ENCODE peak calls at places on chromosomes 13 and 19, in five cellular contexts. One of them, this sample, is unnamed.

GRCh38 chr19:8811315-8812172 is 20.6 kb downstream of the ZNF558 start:
- DNase-seq in IMR-90: peak
- DNase-seq in CD8-positive, alpha-beta memory T cell: no peak
- DNase-seq in cardiac fibroblast: peak
- DNase-seq in AG04450: no peak
- DNase-seq in this sample: no peak

GRCh38 chr19:29519146-29519545 is 6.6 kb upstream of the VSTM2B start:
- DNase-seq in cardiac fibroblast: no peak
- DNase-seq in AG04450: no peak
- DNase-seq in IMR-90: no peak
- DNase-seq in CD8-positive, alpha-beta memory T cell: peak
- DNase-seq in this sample: no peak

GRCh38 chr19:40962460-40962961 is 28.6 kb upstream of the CYP2B6 start:
- DNase-seq in CD8-positive, alpha-beta memory T cell: no peak
- DNase-seq in cardiac fibroblast: peak
- DNase-seq in IMR-90: no peak
- DNase-seq in AG04450: no peak
- DNase-seq in this sample: no peak

GRCh38 chr13:113374511-113375175 is 10.7 kb upstream of the GRTP1 start:
- DNase-seq in CD8-positive, alpha-beta memory T cell: no peak
- DNase-seq in IMR-90: no peak
- DNase-seq in cardiac fibroblast: no peak
- DNase-seq in AG04450: no peak
- DNase-seq in this sample: no peak

GRCh38 chr19:18932216-18932841 is 8.7 kb downstream of the HOMER3 start:
- DNase-seq in CD8-positive, alpha-beta memory T cell: peak
- DNase-seq in cardiac fibroblast: peak
- DNase-seq in AG04450: no peak
- DNase-seq in IMR-90: no peak
- DNase-seq in this sample: peak

GRCh38 chr19:48102870-48103751 is 7.5 kb downstream of the PLA2G4C start:
- DNase-seq in AG04450: no peak
- DNase-seq in cardiac fibroblast: peak
- DNase-seq in CD8-positive, alpha-beta memory T cell: no peak
- DNase-seq in IMR-90: peak
- DNase-seq in this sample: no peak

GRCh38 chr19:45445139-45445538 is 21.4 kb upstream of the ERCC1 start:
- DNase-seq in cardiac fibroblast: no peak
- DNase-seq in IMR-90: no peak
- DNase-seq in AG04450: no peak
- DNase-seq in CD8-positive, alpha-beta memory T cell: no peak
- DNase-seq in this sample: no peak

GRCh38 chr19:33796164-33797100 is at the start of gene KCTD15:
- DNase-seq in CD8-positive, alpha-beta memory T cell: no peak
- DNase-seq in cardiac fibroblast: peak
- DNase-seq in IMR-90: peak
- DNase-seq in AG04450: no peak
- DNase-seq in this sample: no peak

GRCh38 chr19:47445937-47446402 is 25.7 kb downstream of the SLC8A2 start:
- DNase-seq in AG04450: no peak
- DNase-seq in cardiac fibroblast: no peak
- DNase-seq in IMR-90: no peak
- DNase-seq in CD8-positive, alpha-beta memory T cell: peak
- DNase-seq in this sample: peak

GRCh38 chr19:55777528-55777927 is 8.6 kb downstream of the RFPL4AL1 start:
- DNase-seq in IMR-90: no peak
- DNase-seq in CD8-positive, alpha-beta memory T cell: no peak
- DNase-seq in AG04450: no peak
- DNase-seq in cardiac fibroblast: no peak
- DNase-seq in this sample: no peak

GRCh38 chr13:39603424-39603947 is 493 bp upstream of the LHFPL6 start:
- DNase-seq in cardiac fibroblast: peak
- DNase-seq in IMR-90: peak
- DNase-seq in CD8-positive, alpha-beta memory T cell: no peak
- DNase-seq in AG04450: no peak
- DNase-seq in this sample: no peak

GRCh38 chr13:78657699-78658629 is 991 bp downstream of the OBI1 start:
- DNase-seq in IMR-90: peak
- DNase-seq in CD8-positive, alpha-beta memory T cell: no peak
- DNase-seq in AG04450: no peak
- DNase-seq in cardiac fibroblast: peak
- DNase-seq in this sample: no peak

GRCh38 chr13:75485286-75486062 is 3.5 kb upstream of the TBC1D4 start:
- DNase-seq in cardiac fibroblast: peak
- DNase-seq in IMR-90: peak
- DNase-seq in CD8-positive, alpha-beta memory T cell: no peak
- DNase-seq in AG04450: no peak
- DNase-seq in this sample: no peak

GRCh38 chr19:48720251-48720612 is 707 bp upstream of the MAMSTR start:
- DNase-seq in AG04450: no peak
- DNase-seq in cardiac fibroblast: no peak
- DNase-seq in CD8-positive, alpha-beta memory T cell: no peak
- DNase-seq in IMR-90: no peak
- DNase-seq in this sample: no peak

GRCh38 chr19:45577111-45577905 is 7.3 kb downstream of the OPA3 start:
- DNase-seq in IMR-90: peak
- DNase-seq in CD8-positive, alpha-beta memory T cell: peak
- DNase-seq in AG04450: peak
- DNase-seq in cardiac fibroblast: peak
- DNase-seq in this sample: no peak

GRCh38 chr19:55251296-55252081 is 7.3 kb downstream of the PPP6R1 start:
- DNase-seq in IMR-90: peak
- DNase-seq in cardiac fibroblast: peak
- DNase-seq in CD8-positive, alpha-beta memory T cell: no peak
- DNase-seq in AG04450: no peak
- DNase-seq in this sample: no peak

GRCh38 chr13:95153647-95154405 is 147.4 kb downstream of the ABCC4 start:
- DNase-seq in AG04450: no peak
- DNase-seq in CD8-positive, alpha-beta memory T cell: no peak
- DNase-seq in IMR-90: peak
- DNase-seq in cardiac fibroblast: peak
- DNase-seq in this sample: no peak

GRCh38 chr19:46147791-46148288 is at the start of gene IGFL2:
- DNase-seq in cardiac fibroblast: peak
- DNase-seq in AG04450: no peak
- DNase-seq in CD8-positive, alpha-beta memory T cell: no peak
- DNase-seq in IMR-90: no peak
- DNase-seq in this sample: no peak

GRCh38 chr13:113937073-113937472 is 36.8 kb downstream of the C13orf46 start:
- DNase-seq in CD8-positive, alpha-beta memory T cell: no peak
- DNase-seq in IMR-90: no peak
- DNase-seq in cardiac fibroblast: no peak
- DNase-seq in AG04450: no peak
- DNase-seq in this sample: no peak

GRCh38 chr13:84994582-84994981 is 804.6 kb downstream of the SLITRK6 start:
- DNase-seq in CD8-positive, alpha-beta memory T cell: no peak
- DNase-seq in cardiac fibroblast: no peak
- DNase-seq in AG04450: no peak
- DNase-seq in IMR-90: no peak
- DNase-seq in this sample: no peak

GRCh38 chr13:106418556-106418955 is 116.9 kb downstream of the EFNB2 start:
- DNase-seq in AG04450: peak
- DNase-seq in cardiac fibroblast: peak
- DNase-seq in CD8-positive, alpha-beta memory T cell: no peak
- DNase-seq in IMR-90: peak
- DNase-seq in this sample: no peak

GRCh38 chr19:12834418-12834943 is at the start of gene RTBDN:
- DNase-seq in cardiac fibroblast: no peak
- DNase-seq in IMR-90: no peak
- DNase-seq in AG04450: no peak
- DNase-seq in CD8-positive, alpha-beta memory T cell: no peak
- DNase-seq in this sample: no peak

GRCh38 chr19:12834976-12835757 is 788 bp upstream of the RTBDN start:
- DNase-seq in IMR-90: no peak
- DNase-seq in cardiac fibroblast: peak
- DNase-seq in AG04450: no peak
- DNase-seq in CD8-positive, alpha-beta memory T cell: no peak
- DNase-seq in this sample: no peak

GRCh38 chr19:12836529-12836863 is 1.8 kb upstream of the MAST1 start:
- DNase-seq in IMR-90: no peak
- DNase-seq in cardiac fibroblast: no peak
- DNase-seq in CD8-positive, alpha-beta memory T cell: no peak
- DNase-seq in AG04450: no peak
- DNase-seq in this sample: no peak

GRCh38 chr19:12833747-12834417 is 497 bp downstream of the RTBDN start:
- DNase-seq in IMR-90: no peak
- DNase-seq in cardiac fibroblast: no peak
- DNase-seq in AG04450: no peak
- DNase-seq in CD8-positive, alpha-beta memory T cell: peak
- DNase-seq in this sample: peak

GRCh38 chr19:12833418-12833746 is 997 bp downstream of the RTBDN start:
- DNase-seq in IMR-90: no peak
- DNase-seq in cardiac fibroblast: no peak
- DNase-seq in CD8-positive, alpha-beta memory T cell: no peak
- DNase-seq in AG04450: no peak
- DNase-seq in this sample: no peak
- H3K4me3 ChIP-seq in IMR-90: no peak
- H3K4me3 ChIP-seq in cardiac fibroblast: no peak
- H3K4me3 ChIP-seq in CD8-positive, alpha-beta memory T cell: no peak
- H3K4me3 ChIP-seq in AG04450: no peak
- H3K4me3 ChIP-seq in this sample: no peak

GRCh38 chr19:28457620-28458019 is 755.3 kb downstream of the UQCRFS1 start:
- DNase-seq in cardiac fibroblast: no peak
- DNase-seq in CD8-positive, alpha-beta memory T cell: no peak
- DNase-seq in AG04450: no peak
- DNase-seq in IMR-90: no peak
- DNase-seq in this sample: no peak

GRCh38 chr19:28468701-28469459 is 744.1 kb downstream of the UQCRFS1 start:
- DNase-seq in AG04450: no peak
- DNase-seq in CD8-positive, alpha-beta memory T cell: peak
- DNase-seq in cardiac fibroblast: peak
- DNase-seq in IMR-90: no peak
- DNase-seq in this sample: no peak

GRCh38 chr19:28465317-28466086 is 747.4 kb downstream of the UQCRFS1 start:
- DNase-seq in cardiac fibroblast: peak
- DNase-seq in CD8-positive, alpha-beta memory T cell: no peak
- DNase-seq in AG04450: no peak
- DNase-seq in IMR-90: no peak
- DNase-seq in this sample: no peak

GRCh38 chr19:28466107-28467045 is 746.6 kb downstream of the UQCRFS1 start:
- DNase-seq in CD8-positive, alpha-beta memory T cell: peak
- DNase-seq in AG04450: no peak
- DNase-seq in IMR-90: peak
- DNase-seq in cardiac fibroblast: peak
- DNase-seq in this sample: no peak

GRCh38 chr19:28463493-28464053 is 749.4 kb downstream of the UQCRFS1 start:
- DNase-seq in AG04450: no peak
- DNase-seq in cardiac fibroblast: no peak
- DNase-seq in CD8-positive, alpha-beta memory T cell: no peak
- DNase-seq in IMR-90: no peak
- DNase-seq in this sample: no peak
- H3K4me3 ChIP-seq in AG04450: no peak
- H3K4me3 ChIP-seq in cardiac fibroblast: no peak
- H3K4me3 ChIP-seq in CD8-positive, alpha-beta memory T cell: no peak
- H3K4me3 ChIP-seq in IMR-90: no peak
- H3K4me3 ChIP-seq in this sample: no peak

GRCh38 chr19:343451-343931 is 1.1 kb downstream of the MIER2 start:
- DNase-seq in CD8-positive, alpha-beta memory T cell: no peak
- DNase-seq in IMR-90: no peak
- DNase-seq in AG04450: no peak
- DNase-seq in cardiac fibroblast: peak
- DNase-seq in this sample: no peak
- H3K4me3 ChIP-seq in CD8-positive, alpha-beta memory T cell: peak
- H3K4me3 ChIP-seq in IMR-90: peak
- H3K4me3 ChIP-seq in AG04450: peak
- H3K4me3 ChIP-seq in cardiac fibroblast: peak
- H3K4me3 ChIP-seq in this sample: peak

GRCh38 chr13:49354719-49355118 is 89.1 kb downstream of the CAB39L start:
- DNase-seq in CD8-positive, alpha-beta memory T cell: no peak
- DNase-seq in AG04450: no peak
- DNase-seq in IMR-90: no peak
- DNase-seq in cardiac fibroblast: peak
- DNase-seq in this sample: no peak
- H3K4me3 ChIP-seq in CD8-positive, alpha-beta memory T cell: no peak
- H3K4me3 ChIP-seq in AG04450: no peak
- H3K4me3 ChIP-seq in IMR-90: no peak
- H3K4me3 ChIP-seq in cardiac fibroblast: no peak
- H3K4me3 ChIP-seq in this sample: no peak

GRCh38 chr19:5681446-5682292 is 842 bp downstream of the HSD11B1L start:
- DNase-seq in CD8-positive, alpha-beta memory T cell: no peak
- DNase-seq in AG04450: no peak
- DNase-seq in IMR-90: no peak
- DNase-seq in cardiac fibroblast: no peak
- DNase-seq in this sample: no peak
- H3K4me3 ChIP-seq in CD8-positive, alpha-beta memory T cell: peak
- H3K4me3 ChIP-seq in AG04450: peak
- H3K4me3 ChIP-seq in IMR-90: peak
- H3K4me3 ChIP-seq in cardiac fibroblast: peak
- H3K4me3 ChIP-seq in this sample: no peak

DNA sequence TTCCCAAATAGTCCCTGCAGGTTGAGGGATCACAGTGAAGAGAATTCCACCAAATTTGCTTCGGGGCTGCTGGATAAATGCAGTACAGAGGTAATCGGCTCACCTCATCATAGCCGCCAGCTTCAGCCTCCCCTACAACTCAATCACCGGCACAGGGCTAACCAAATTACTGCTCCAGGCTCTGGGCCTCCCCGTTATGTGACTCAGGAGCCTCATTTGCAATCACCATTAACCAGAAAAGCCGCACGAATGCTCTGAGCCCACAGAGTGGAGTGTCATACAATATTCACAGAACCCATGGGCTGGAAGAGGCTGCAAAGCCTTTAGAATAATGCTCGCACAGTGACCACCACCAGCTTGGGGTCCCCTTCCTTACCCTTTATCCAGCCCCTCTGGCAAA is 4.9 kb downstream of the SIAH3 start:
- DNase-seq in AG04450: no peak
- DNase-seq in IMR-90: no peak
- DNase-seq in CD8-positive, alpha-beta memory T cell: no peak
- DNase-seq in cardiac fibroblast: no peak
- DNase-seq in this sample: no peak
- H3K4me3 ChIP-seq in AG04450: no peak
- H3K4me3 ChIP-seq in IMR-90: no peak
- H3K4me3 ChIP-seq in CD8-positive, alpha-beta memory T cell: no peak
- H3K4me3 ChIP-seq in cardiac fibroblast: no peak
- H3K4me3 ChIP-seq in this sample: no peak

DNA sequence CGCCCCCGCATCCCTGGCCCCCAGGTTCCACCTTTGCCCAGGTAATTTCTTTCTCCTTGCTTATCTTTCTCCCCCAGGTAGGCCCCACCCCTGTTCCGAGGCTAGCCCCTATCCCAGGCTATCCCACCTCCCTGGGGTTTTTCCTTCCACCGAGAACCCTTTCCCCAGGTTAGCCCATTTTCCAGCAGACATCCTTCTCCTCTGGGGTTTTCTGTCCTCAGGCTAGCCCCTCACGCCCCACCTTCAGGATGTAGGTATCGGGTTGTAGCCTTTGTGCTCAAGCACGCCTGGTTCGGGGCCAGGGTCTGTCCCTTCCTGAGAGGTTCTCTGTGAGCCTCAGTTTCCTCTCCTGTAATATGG is 835 bp downstream of the FSD1 start:
- DNase-seq in IMR-90: no peak
- DNase-seq in AG04450: no peak
- DNase-seq in cardiac fibroblast: no peak
- DNase-seq in CD8-positive, alpha-beta memory T cell: no peak
- DNase-seq in this sample: no peak
- H3K4me3 ChIP-seq in IMR-90: no peak
- H3K4me3 ChIP-seq in AG04450: peak
- H3K4me3 ChIP-seq in cardiac fibroblast: no peak
- H3K4me3 ChIP-seq in CD8-positive, alpha-beta memory T cell: no peak
- H3K4me3 ChIP-seq in this sample: no peak